ENCODE peak calls at places on chromosomes 12 and 14, in five cellular contexts. E, R, K, N and O are unnamed samples.

GRCh38 chr12:15278816-15279658 is 43.3 kb upstream of the PTPRO start:
- DNase-seq in E (no peak), R (no peak), K (no peak), N (no peak), O (no peak)

GRCh38 chr12:93736640-93737178 is 59.5 kb downstream of the CRADD start:
- DNase-seq in E (no peak), R (no peak), K (no peak), N (no peak), O (no peak)

GRCh38 chr12:14904854-14905253 is 19.2 kb upstream of the MGP start:
- DNase-seq in E (no peak), R (no peak), K (no peak), N (no peak), O (no peak)

GRCh38 chr12:100962086-100962712 is 167.6 kb downstream of the ANO4 start:
- DNase-seq in E (no peak), R (no peak), K (no peak), N (no peak), O (no peak)

GRCh38 chr12:20097561-20097960 is 270.8 kb upstream of the PDE3A start:
- DNase-seq in E (peak; percentile 28), R (no peak), K (no peak), N (no peak), O (no peak)

GRCh38 chr12:68367903-68368302 is 35.7 kb upstream of the MDM1 start:
- DNase-seq in E (no peak), R (no peak), K (no peak), N (no peak), O (no peak)

GRCh38 chr12:4934651-4935050 is 24.9 kb downstream of the KCNA1 start:
- DNase-seq in E (no peak), R (no peak), K (no peak), N (no peak), O (no peak)

GRCh38 chr14:65237023-65237814 is 134.9 kb upstream of the MAX start:
- DNase-seq in E (no peak), R (no peak), K (no peak), N (no peak), O (no peak)

GRCh38 chr14:61034416-61035100 is 53.5 kb downstream of the SLC38A6 start:
- DNase-seq in E (peak; percentile 48), R (no peak), K (no peak), N (no peak), O (no peak)

GRCh38 chr14:101018561-101019290 is 115.2 kb upstream of the RTL1 start:
- DNase-seq in E (no peak), R (peak; percentile 1), K (no peak), N (no peak), O (no peak)

GRCh38 chr14:101020971-101021370 is 117.4 kb upstream of the RTL1 start:
- DNase-seq in E (no peak), R (peak; percentile 17), K (no peak), N (no peak), O (no peak)

GRCh38 chr14:101022121-101022520 is 118.6 kb upstream of the RTL1 start:
- DNase-seq in E (no peak), R (no peak), K (no peak), N (no peak), O (no peak)

GRCh38 chr14:101019541-101019940 is 116.0 kb upstream of the RTL1 start:
- DNase-seq in E (no peak), R (peak; percentile 3), K (peak; percentile 8), N (no peak), O (no peak)

DNA sequence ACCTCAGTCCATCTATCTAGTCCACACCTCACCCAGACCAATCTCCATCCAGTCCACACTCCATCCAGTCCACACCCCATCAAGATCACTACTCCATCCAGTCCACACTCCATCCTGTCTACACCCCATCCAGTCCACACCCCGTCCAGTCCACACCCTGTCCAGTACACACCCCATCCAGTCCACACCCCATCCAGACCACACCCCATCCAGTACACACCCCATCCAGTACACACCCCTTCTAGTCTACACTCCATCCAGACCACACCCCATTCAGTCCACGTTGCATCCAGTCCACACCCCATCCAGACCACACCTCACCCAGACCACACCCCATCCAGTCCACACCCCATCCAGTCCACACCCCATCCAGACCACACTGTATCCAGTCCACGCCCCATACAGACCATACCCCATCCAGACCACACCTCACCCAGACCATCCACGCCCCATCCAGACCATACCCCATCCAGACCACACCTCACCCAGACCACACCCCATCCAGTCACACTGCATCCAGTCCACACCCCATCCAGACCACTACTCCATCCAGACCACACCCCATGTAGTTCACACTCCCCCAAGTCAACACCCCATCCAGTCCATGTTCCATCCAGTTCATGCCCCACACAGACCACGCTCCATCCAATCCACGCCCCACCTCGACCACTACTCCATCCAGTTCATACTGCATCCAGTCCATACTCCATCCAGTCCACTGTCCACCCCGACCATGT is 116.6 kb upstream of the RTL1 start:
- DNase-seq in E (no peak), R (peak; percentile 8), K (no peak), N (no peak), O (no peak)
- H3K4me1 ChIP-seq in E (no peaks in the 10 kb centered on the region), R (no peaks in the 10 kb centered on the region), K (no peaks in the 10 kb centered on the region), N (no peaks in the 10 kb centered on the region), O (no peaks in the 10 kb centered on the region)

GRCh38 chr12:6539276-6540134 is 5.2 kb downstream of the GAPDH start:
- DNase-seq in E (no peak), R (no peak), K (no peak), N (no peak), O (no peak)
- TF ChIP-seq SP1 in E (no peak), R (no peak), K (no peak), N (no peak), O (no peak)

DNA sequence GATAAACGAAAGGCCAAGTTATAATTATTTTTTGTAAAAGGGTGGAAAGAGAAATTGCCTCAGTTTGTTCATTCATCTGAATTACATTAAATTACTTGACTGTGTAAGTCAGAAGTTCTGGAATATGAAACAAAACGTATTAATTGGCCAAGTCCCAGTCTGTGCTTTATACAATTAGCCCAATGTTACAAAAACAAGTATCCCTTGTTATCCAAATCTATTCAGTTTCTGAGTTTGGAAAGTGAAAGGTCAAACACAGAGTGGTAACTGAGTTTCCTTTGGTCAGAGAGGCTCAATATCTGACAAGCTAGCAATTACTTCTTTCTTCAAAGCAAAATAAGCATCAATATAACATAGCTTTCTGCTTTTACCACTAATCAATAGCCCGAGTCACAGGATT is 62.6 kb downstream of the SPPL3 start:
- DNase-seq in E (no peak), R (no peak), K (no peak), N (no peak), O (no peak)
- H3K4me1 ChIP-seq in E (peaks cover 24% of the 10 kb centered on the region), R (no peaks in the 10 kb centered on the region), K (peaks cover 4% of the 10 kb centered on the region), N (no peaks in the 10 kb centered on the region), O (no peaks in the 10 kb centered on the region)

GRCh38 chr14:94291906-94292525 is 1.1 kb downstream of the SERPINA10 start:
- DNase-seq in E (no peak), R (peak; percentile 43), K (no peak), N (peak; percentile 35), O (no peak)

GRCh38 chr14:94292526-94292871 is 569 bp downstream of the SERPINA10 start:
- DNase-seq in E (no peak), R (peak; percentile 35), K (no peak), N (no peak), O (no peak)

GRCh38 chr14:94290197-94290596 is 2.9 kb downstream of the SERPINA10 start:
- DNase-seq in E (no peak), R (no peak), K (no peak), N (no peak), O (no peak)

GRCh38 chr14:94291159-94291905 is 1.7 kb downstream of the SERPINA10 start:
- DNase-seq in E (no peak), R (no peak), K (no peak), N (no peak), O (no peak)

GRCh38 chr14:94288610-94289465 is 4.2 kb downstream of the SERPINA10 start:
- DNase-seq in E (no peak), R (no peak), K (no peak), N (no peak), O (no peak)
- TF ChIP-seq SP1 in E (no peak), R (no peak), K (no peak), N (no peak), O (no peak)

DNA sequence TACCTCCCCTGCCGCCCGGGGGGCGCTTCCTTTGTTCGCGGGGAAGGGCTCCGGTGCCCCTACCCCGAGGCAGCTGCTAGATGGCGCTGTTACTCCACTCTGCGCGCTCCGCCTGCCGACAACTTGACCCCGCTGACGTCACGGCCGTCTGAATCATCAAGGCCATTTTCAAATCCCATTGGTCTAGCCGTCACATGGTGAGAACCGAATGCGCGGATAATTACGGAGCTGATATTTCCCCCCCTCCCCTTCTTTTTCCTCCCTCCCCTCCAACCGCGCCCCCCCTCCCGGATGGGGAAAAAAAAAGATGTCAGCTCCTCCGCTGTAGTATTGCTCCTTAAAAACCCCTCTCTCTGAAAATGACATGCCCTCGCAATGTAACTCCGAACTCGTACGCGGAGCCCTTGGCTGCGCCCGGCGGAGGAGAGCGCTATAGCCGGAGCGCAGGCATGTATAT is at the start of gene HOXC10:
- DNase-seq in E (peak; percentile 38), R (peak; percentile 93), K (peak; percentile 91), N (peak; percentile 53), O (peak; percentile 93)
- H3K4me1 ChIP-seq in E (peaks cover 26% of the 10 kb centered on the region), R (peaks cover 3% of the 10 kb centered on the region), K (peaks cover 43% of the 10 kb centered on the region), N (peaks cover 36% of the 10 kb centered on the region), O (peaks cover 17% of the 10 kb centered on the region)

GRCh38 chr12:58978717-58979116 is 58.4 kb upstream of the LRIG3 start:
- DNase-seq in E (no peak), R (no peak), K (no peak), N (no peak), O (no peak)
- TF ChIP-seq SP1 in E (no peak), R (no peak), K (no peak), N (no peak), O (no peak)

DNA sequence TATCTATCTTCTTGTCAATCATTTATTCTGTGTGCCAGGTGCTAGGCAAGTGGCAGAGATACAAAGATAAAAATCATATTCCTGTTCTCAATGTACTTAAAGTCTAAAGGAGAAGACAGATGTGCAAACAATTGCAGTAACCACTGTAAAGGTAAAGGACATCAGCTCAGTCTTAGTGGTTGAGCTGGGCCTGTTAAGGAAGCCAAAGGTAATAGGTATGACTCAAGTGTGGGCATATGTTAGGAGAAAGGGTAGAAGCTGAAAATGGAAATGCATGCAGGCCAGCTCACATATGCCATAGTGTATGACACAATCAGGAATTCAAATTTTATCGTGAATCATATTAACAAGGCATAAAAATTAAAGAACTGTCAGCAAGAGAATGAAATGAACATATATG is 49.8 kb downstream of the FAR2 start:
- DNase-seq in E (no peak), R (no peak), K (no peak), N (no peak), O (no peak)
- H3K4me1 ChIP-seq in E (no peaks in the 10 kb centered on the region), R (no peaks in the 10 kb centered on the region), K (no peaks in the 10 kb centered on the region), N (no peaks in the 10 kb centered on the region), O (no peaks in the 10 kb centered on the region)

DNA sequence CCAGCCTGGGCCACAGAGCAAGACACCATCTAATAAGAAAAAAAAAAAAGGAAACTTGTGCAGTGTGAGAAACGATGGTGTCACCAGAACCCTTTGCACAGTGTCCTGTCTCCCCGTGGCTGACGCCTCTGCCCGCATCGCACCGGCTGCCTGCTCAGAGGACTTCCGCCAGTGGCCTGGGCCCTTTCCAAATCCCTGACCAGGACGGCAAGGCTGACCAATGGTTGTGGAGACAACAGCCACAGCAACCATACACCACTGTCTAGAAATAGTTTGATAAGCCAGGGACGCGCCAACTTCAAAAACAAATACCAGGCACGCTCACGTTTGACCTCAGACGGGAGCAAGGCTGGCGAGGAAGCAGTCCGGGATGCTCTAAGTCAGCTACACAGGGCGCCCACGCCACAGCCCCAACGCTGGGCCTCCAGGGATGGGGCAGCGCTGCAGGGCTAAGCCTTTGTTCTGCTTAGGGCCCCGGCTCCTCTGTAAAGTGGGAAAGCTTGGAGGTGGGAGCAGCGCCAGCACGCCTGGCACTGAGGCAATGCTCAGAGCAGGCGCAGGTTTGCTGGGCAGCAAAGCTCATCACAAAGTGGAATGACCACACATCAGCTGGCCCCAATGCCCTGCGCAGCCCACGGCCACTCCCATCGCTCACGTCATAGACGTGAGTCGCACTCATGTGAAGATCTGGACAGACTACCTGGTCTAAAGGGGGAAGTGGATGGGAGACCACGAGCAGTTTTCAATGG is 12.5 kb downstream of the PGAM5 start:
- DNase-seq in E (no peak), R (no peak), K (no peak), N (no peak), O (no peak)
- TF ChIP-seq SP1 in E (no peak), R (no peak), K (no peak), N (no peak), O (no peak)